ENCODE peak calls at places on chromosomes 2 and 18, in four cellular contexts. M is GM12878, A is SK-N-SH, R is HepG2. P is an unnamed sample. For H3K4me1, the result is how much of the 10 kb centered on the place peaks cover.

GRCh38 chr2:142037744-142038143 is 93.1 kb downstream of the LRP1B start:
- DNase-seq in R (no peak), M (no peak), A (no peak), P (peak)

GRCh38 chr2:101893676-101894381 is 97.9 kb upstream of the IL1R2 start:
- DNase-seq in R (no peak), M (no peak), A (no peak), P (no peak)

GRCh38 chr18:40046596-40046995 is 1908.4 kb upstream of the PIK3C3 start:
- DNase-seq in A (no peak), R (no peak), M (no peak), P (no peak)

GRCh38 chr2:28389399-28390240 is 3.0 kb upstream of the FOSL2 start:
- DNase-seq in M (no peak), R (no peak), A (peak), P (no peak)

GRCh38 chr2:121596221-121597080 is 52.8 kb downstream of the CLASP1 start:
- DNase-seq in A (peak), R (peak), M (peak), P (peak)

GRCh38 chr2:111100765-111101162 is 19.9 kb upstream of the BCL2L11 start:
- DNase-seq in R (no peak), A (no peak), M (peak), P (peak)

GRCh38 chr2:28049416-28049815 is 158.9 kb downstream of the BABAM2 start:
- DNase-seq in A (no peak), R (no peak), M (no peak), P (no peak)

GRCh38 chr2:173028671-173029070 is 47.0 kb upstream of the MAP3K20 start:
- DNase-seq in R (no peak), M (no peak), A (no peak), P (no peak)

GRCh38 chr2:20050712-20051517 is 513 bp downstream of the LAPTM4A start:
- DNase-seq in M (no peak), R (peak), A (peak), P (peak)

GRCh38 chr2:240232264-240232915 is 91.9 kb upstream of the OTOS start:
- DNase-seq in R (no peak), A (no peak), M (no peak), P (no peak)

GRCh38 chr18:48763714-48764100 is 187.1 kb downstream of the SMAD7 start:
- DNase-seq in M (no peak), R (no peak), A (no peak), P (no peak)

GRCh38 chr2:206260427-206261012 is 13.9 kb upstream of the ZDBF2 start:
- DNase-seq in A (peak), R (peak), M (no peak), P (peak)

GRCh38 chr18:7116832-7117389 is 686 bp downstream of the LAMA1 start:
- DNase-seq in A (peak), M (no peak), R (no peak), P (no peak)

GRCh38 chr2:24731040-24731439 is 62.2 kb downstream of the PTRHD1 start:
- DNase-seq in A (no peak), M (no peak), R (no peak), P (no peak)

GRCh38 chr2:126700073-126700581 is 44.2 kb downstream of the GYPC start:
- DNase-seq in M (no peak), R (no peak), A (no peak), P (no peak)

GRCh38 chr2:44291281-44292248 is 16.3 kb downstream of the SLC3A1 start:
- DNase-seq in R (peak), A (peak), M (no peak), P (peak)

GRCh38 chr2:191167766-191168165 is 17.0 kb upstream of the STAT4 start:
- DNase-seq in A (no peak), M (no peak), R (no peak), P (no peak)

GRCh38 chr2:172677363-172677762 is 58.3 kb upstream of the RAPGEF4 start:
- DNase-seq in A (no peak), R (no peak), M (no peak), P (no peak)

DNA sequence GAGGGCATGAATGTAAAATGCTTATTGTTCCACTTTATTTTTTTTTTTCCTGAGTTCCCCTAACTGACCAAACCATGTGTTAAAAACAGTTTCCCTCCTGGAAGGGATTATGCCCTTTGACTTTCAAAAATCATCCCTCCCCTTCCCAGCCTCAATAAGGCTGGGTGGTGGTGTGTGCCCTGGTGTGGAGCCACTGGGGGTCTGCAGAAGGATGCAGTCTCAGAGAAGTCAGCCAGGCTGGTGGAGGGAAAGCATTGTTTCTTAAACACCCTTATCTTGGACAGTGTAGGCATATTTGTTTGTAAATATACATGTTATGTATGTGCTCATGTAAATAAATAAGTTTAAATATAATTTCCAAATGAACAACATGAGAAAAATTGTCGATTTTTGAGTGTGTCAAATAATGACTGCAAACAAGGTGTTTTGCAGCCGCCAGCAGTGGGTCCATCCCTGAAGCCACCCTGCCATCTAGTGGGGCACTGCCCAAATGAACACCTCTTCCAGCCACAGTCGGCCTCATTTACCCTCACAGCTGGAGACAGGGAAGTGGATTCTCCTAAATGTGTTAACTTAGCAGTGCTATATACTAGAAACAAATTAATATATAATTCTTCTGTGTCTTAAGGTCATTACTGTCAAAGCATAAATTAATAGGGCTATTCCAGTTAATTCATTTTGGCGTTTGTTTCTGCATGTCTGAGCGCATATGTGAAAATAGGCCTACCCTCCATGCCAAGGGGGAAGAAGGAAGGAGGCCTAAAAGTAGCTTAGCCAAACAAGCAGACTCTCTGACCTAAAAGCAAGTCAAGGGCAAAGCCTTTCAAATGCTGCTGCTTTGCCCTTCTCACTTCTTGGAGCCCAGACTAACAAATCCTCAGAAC is 209.6 kb upstream of the PIK3C3 start:
- DNase-seq in A (peak), M (no peak), R (peak), P (peak)
- TF ChIP-seq PBX3 in A (no peak), M (no peak), R (no peak), P (no peak)

GRCh38 chr18:58287626-58288289 is 243.7 kb downstream of the NEDD4L start:
- DNase-seq in A (no peak), M (no peak), R (peak), P (peak)
- H3K4me1 ChIP-seq in A (under half), M (under half), R (half or more), P (half or more)

DNA sequence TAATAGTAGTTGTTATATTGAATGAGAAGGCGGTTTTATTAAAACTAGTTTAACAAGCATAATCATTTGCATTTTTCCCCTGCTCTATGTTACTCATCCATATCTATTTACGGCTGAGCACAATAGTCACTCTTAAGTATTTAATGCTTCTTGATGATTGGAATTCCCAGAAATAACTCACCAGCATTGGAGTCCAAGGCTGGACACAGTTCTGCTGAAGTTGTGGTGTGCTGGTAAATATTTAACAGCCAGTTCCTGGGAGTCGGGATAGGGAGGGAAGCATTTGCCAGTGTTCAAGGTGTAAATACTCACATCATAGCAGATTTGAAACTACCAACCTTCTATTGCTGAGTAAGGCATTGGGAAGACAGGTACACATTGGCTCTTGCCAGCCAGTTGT is 315.1 kb downstream of the MTX2 start:
- DNase-seq in R (no peak), M (no peak), A (no peak), P (peak)
- TF ChIP-seq PBX3 in R (no peak), M (no peak), A (no peak), P (no peak)

DNA sequence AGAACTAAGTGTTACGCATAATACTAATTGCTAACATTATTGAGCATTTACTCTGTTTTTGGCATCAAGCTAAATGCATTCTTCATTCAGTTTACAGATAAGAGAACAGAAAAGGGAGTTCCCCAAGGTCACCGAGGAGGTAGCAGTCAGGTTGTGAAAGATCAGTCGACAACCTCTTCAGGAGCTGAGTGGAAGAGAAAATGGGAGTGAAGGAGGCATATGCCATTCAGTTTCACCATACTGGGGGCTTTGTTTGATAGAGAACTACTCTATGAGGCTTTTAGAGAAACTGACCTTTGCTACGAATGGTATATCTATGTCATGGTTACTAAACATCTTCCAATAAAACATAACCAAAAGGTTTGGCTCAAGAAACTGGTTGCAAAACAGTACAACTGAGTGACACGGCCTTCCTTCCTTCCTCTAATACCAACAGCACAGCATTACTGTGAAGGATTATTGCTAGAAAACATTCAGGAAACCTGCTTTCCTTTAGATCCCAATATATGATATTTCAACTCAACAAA is 112.1 kb downstream of the RBMS1 start:
- DNase-seq in A (no peak), M (no peak), R (no peak), P (peak)
- H3K4me1 ChIP-seq in A (under half), M (under half), R (under half), P (half or more)

GRCh38 chr2:108823286-108823685 is 36.7 kb downstream of the CCDC138 start:
- DNase-seq in A (no peak), M (no peak), R (peak), P (no peak)
- TF ChIP-seq PBX3 in A (no peak), M (no peak), R (no peak), P (no peak)

DNA sequence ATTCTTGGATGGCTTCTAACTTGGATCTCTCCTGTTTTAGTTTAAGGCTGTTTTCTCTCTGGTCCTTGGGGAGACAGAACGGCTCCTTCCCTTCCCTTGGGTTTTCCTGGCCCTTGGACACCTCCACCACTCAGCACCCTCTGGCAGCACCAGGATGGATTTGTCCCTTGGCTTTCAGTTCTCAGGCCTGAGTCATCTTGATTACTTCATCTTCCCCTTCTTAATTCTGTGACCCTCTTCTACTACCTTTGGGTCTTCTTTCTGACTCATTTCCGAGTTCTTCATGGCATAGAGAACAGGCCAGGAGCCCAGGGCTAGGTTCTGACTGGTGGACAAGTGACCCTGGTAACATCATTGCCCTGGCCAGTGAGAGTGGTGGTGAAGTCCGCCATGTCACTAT is 14.9 kb downstream of the IGFBP2 start:
- DNase-seq in M (no peak), A (no peak), R (no peak), P (no peak)
- H3K4me1 ChIP-seq in M (under half), A (under half), R (half or more), P (under half)

GRCh38 chr2:37181726-37182684 is 6.5 kb downstream of the SULT6B1 start:
- DNase-seq in R (no peak), M (no peak), A (no peak), P (no peak)
- TF ChIP-seq PBX3 in R (no peak), M (no peak), A (no peak), P (no peak)

GRCh38 chr18:25463726-25464125 is 111.8 kb upstream of the ZNF521 start:
- DNase-seq in R (no peak), M (no peak), A (no peak), P (no peak)

GRCh38 chr18:25456284-25456683 is 104.3 kb upstream of the ZNF521 start:
- DNase-seq in A (no peak), M (no peak), R (no peak), P (no peak)

GRCh38 chr18:25457636-25458035 is 105.7 kb upstream of the ZNF521 start:
- DNase-seq in A (no peak), R (no peak), M (no peak), P (no peak)

GRCh38 chr18:25457196-25457595 is 105.2 kb upstream of the ZNF521 start:
- DNase-seq in A (no peak), R (no peak), M (no peak), P (no peak)

DNA sequence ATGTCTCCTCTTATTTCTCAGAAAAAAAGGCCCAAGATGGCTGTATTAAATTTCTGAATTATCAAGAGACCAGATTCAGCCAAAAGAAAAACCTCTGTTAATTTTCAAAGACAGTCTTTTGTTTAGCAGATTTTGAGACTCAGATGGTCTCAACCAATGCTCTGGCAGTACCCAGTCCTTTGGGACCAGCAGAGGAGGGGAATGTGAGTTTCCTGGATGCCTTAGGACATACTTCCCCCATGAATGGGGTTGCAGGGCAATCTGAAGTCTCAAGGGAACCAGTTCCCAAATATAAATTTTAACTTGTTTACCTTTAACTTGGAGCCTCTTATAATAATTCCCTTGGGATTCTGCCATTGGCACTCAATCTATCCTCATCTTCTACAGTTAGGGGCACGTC is 107.8 kb upstream of the ZNF521 start:
- DNase-seq in M (no peak), R (no peak), A (no peak), P (no peak)
- H3K4me1 ChIP-seq in M (under half), R (under half), A (under half), P (under half)

P was measured in A549.